ENCODE peak calls at places on chromosome 4, in six cellular contexts. J, F, R, I, D and P are unnamed samples.

GRCh38 chr4:112706840-112707207 is 69.9 kb downstream of the LARP7 start:
- DNase-seq in J (no peak), F (no peak), R (no peak), I (no peak), D (no peak), P (no peak)

GRCh38 chr4:173485164-173485563 is 44.9 kb downstream of the HAND2 start:
- DNase-seq in J (peak), F (no peak), R (no peak), I (no peak), D (no peak), P (no peak)

GRCh38 chr4:20194079-20195013 is 57.4 kb upstream of the SLIT2 start:
- DNase-seq in J (no peak), F (no peak), R (no peak), I (no peak), D (no peak), P (no peak)

GRCh38 chr4:128639586-128640270 is 169.8 kb upstream of the JADE1 start:
- DNase-seq in J (no peak), F (no peak), R (no peak), I (no peak), D (no peak), P (no peak)

GRCh38 chr4:136784326-136784725 is 748.0 kb downstream of the PCDH18 start:
- DNase-seq in J (no peak), F (no peak), R (no peak), I (no peak), D (no peak), P (no peak)

GRCh38 chr4:84901173-84901572 is 65.3 kb downstream of the WDFY3 start:
- DNase-seq in J (no peak), F (no peak), R (no peak), I (no peak), D (no peak), P (no peak)

GRCh38 chr4:171813195-171813955 is at the start of gene GALNTL6:
- DNase-seq in J (no peak), F (peak), R (no peak), I (peak), D (peak), P (peak)

GRCh38 chr4:123785515-123785914 is 388.9 kb downstream of the SPRY1 start:
- DNase-seq in J (no peak), F (no peak), R (no peak), I (no peak), D (no peak), P (no peak)

GRCh38 chr4:84379881-84380618 is 119.0 kb downstream of the NKX6-1 start:
- DNase-seq in J (no peak), F (no peak), R (no peak), I (no peak), D (no peak), P (peak)

GRCh38 chr4:2336659-2337058 is 74.8 kb upstream of the MXD4 start:
- DNase-seq in J (no peak), F (no peak), R (no peak), I (no peak), D (no peak), P (no peak)

GRCh38 chr4:119080721-119081541 is 54.7 kb upstream of the MYOZ2 start:
- DNase-seq in J (no peak), F (no peak), R (no peak), I (no peak), D (no peak), P (no peak)

GRCh38 chr4:89365375-89366170 is 58.0 kb upstream of the GPRIN3 start:
- DNase-seq in J (no peak), F (no peak), R (no peak), I (no peak), D (no peak), P (no peak)

GRCh38 chr4:48255130-48255958 is 14.3 kb downstream of the TEC start:
- DNase-seq in J (no peak), F (no peak), R (no peak), I (no peak), D (no peak), P (no peak)

GRCh38 chr4:39348371-39349265 is 17.5 kb downstream of the RFC1 start:
- DNase-seq in J (no peak), F (no peak), R (no peak), I (no peak), D (no peak), P (no peak)

GRCh38 chr4:43089730-43090129 is 197.2 kb downstream of the GRXCR1 start:
- DNase-seq in J (no peak), F (no peak), R (no peak), I (no peak), D (no peak), P (no peak)

GRCh38 chr4:47642985-47643745 is 158.1 kb downstream of the ATP10D start:
- DNase-seq in J (no peak), F (no peak), R (no peak), I (no peak), D (no peak), P (no peak)

GRCh38 chr4:76570141-76570989 is 135.3 kb downstream of the SHROOM3 start:
- DNase-seq in J (no peak), F (no peak), R (no peak), I (no peak), D (peak), P (no peak)

GRCh38 chr4:3196670-3197359 is 52.1 kb upstream of the MSANTD1 start:
- DNase-seq in J (peak), F (no peak), R (no peak), I (no peak), D (no peak), P (no peak)

GRCh38 chr4:16027626-16028025 is 56.2 kb downstream of the PROM1 start:
- DNase-seq in J (no peak), F (no peak), R (no peak), I (no peak), D (no peak), P (no peak)

GRCh38 chr4:82437285-82438005 is 7.1 kb downstream of the ENOPH1 start:
- DNase-seq in J (no peak), F (no peak), R (no peak), I (no peak), D (no peak), P (no peak)

GRCh38 chr4:59553063-59553738 is 1646.9 kb upstream of the ADGRL3 start:
- DNase-seq in J (no peak), F (no peak), R (peak), I (no peak), D (no peak), P (no peak)

GRCh38 chr4:26701786-26702227 is 117.9 kb downstream of the TBC1D19 start:
- DNase-seq in J (no peak), F (no peak), R (no peak), I (no peak), D (no peak), P (no peak)

GRCh38 chr4:125191252-125191651 is 123.5 kb upstream of the FAT4 start:
- DNase-seq in J (no peak), F (no peak), R (no peak), I (no peak), D (no peak), P (no peak)

GRCh38 chr4:160956875-160957274 is 1206.9 kb downstream of the FSTL5 start:
- DNase-seq in J (no peak), F (no peak), R (no peak), I (no peak), D (no peak), P (no peak)

GRCh38 chr4:91113130-91113706 is 986.0 kb downstream of the CCSER1 start:
- DNase-seq in J (no peak), F (no peak), R (no peak), I (no peak), D (no peak), P (no peak)

GRCh38 chr4:109985993-109986640 is 73.4 kb downstream of the EGF start:
- DNase-seq in J (no peak), F (no peak), R (no peak), I (no peak), D (no peak), P (no peak)

GRCh38 chr4:71094201-71094600 is 100.8 kb downstream of the DCK start:
- DNase-seq in J (no peak), F (no peak), R (no peak), I (no peak), D (no peak), P (no peak)

GRCh38 chr4:77187231-77187630 is 30.2 kb downstream of the CCNG2 start:
- DNase-seq in J (no peak), F (no peak), R (no peak), I (no peak), D (no peak), P (no peak)

GRCh38 chr4:39353478-39354177 is 12.5 kb downstream of the RFC1 start:
- DNase-seq in J (no peak), F (no peak), R (no peak), I (no peak), D (no peak), P (no peak)

GRCh38 chr4:89056953-89057398 is at the start of gene FAM13A:
- DNase-seq in J (peak), F (peak), R (peak), I (peak), D (peak), P (peak)

GRCh38 chr4:140242357-140243284 is 88.6 kb upstream of the MAML3 start:
- DNase-seq in J (no peak), F (no peak), R (no peak), I (peak), D (no peak), P (no peak)

GRCh38 chr4:3791910-3792542 is 25.8 kb downstream of the ADRA2C start:
- DNase-seq in J (peak), F (peak), R (peak), I (peak), D (peak), P (peak)

GRCh38 chr4:152539556-152540292 is 3.8 kb upstream of the FBXW7 start:
- DNase-seq in J (no peak), F (no peak), R (no peak), I (no peak), D (no peak), P (no peak)

GRCh38 chr4:174111350-174111888 is 172.0 kb downstream of the FBXO8 start:
- DNase-seq in J (no peak), F (no peak), R (no peak), I (no peak), D (no peak), P (no peak)

GRCh38 chr4:82491251-82491960 is 61.0 kb downstream of the ENOPH1 start:
- DNase-seq in J (no peak), F (no peak), R (no peak), I (no peak), D (no peak), P (no peak)

GRCh38 chr4:129218355-129218754 is 122.4 kb downstream of the C4orf33 start:
- DNase-seq in J (peak), F (no peak), R (peak), I (no peak), D (peak), P (no peak)

GRCh38 chr4:134216436-134216835 is 14.8 kb upstream of the PABPC4L start:
- DNase-seq in J (no peak), F (no peak), R (no peak), I (no peak), D (no peak), P (no peak)

GRCh38 chr4:175657571-175657970 is 154.5 kb downstream of the GPM6A start:
- DNase-seq in J (no peak), F (no peak), R (no peak), I (no peak), D (no peak), P (no peak)
- TF ChIP-seq CTCF in J (no peak), F (no peak), R (no peak), I (no peak), D (no peak), P (no peak)

GRCh38 chr4:183503497-183504063 is 1.3 kb upstream of the ING2 start:
- DNase-seq in J (no peak), F (no peak), R (no peak), I (no peak), D (no peak), P (no peak)
- TF ChIP-seq CTCF in J (no peak), F (no peak), R (no peak), I (no peak), D (no peak), P (no peak)

DNA sequence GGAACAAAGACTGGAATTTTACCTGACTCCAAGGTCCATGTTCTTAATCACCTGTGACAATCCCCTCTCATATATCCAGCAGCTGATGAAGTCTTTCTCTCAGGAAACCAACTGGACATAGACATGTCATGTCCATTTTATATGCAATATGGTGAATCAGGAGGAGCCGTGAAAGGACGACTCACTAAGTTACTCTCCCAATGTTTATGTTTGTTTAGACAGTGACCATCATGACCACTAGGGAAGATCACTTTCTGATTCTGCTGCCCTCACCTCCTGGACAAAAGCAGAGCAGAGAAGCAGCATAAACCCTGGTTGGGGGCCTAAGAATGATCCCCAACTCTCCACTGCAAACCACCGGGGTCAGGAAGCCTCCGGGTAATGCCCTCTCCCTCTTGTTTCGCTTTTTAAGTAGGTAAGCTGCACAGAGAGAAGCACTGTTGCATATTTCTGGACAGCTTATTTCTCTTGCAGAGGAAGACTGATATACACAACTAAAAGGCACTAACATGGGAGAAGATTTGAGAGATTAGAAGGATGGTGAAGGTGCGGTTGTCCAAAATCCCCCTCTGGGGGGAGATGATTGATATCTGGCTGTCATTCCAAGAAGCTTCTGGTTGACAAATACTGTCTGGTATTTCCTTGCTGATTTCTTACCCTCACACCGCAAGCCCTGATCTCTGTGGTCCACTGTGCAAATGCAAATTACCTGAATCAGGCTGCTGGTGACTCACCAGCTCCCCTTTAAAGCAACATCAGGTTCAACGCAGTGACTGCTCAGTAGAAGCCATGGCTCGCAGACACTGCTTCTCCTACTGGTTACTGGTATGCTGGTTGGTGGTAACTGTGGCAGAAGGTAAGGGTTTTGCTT is at the start of gene ODAPH:
- DNase-seq in J (no peak), F (no peak), R (peak), I (no peak), D (no peak), P (no peak)
- TF ChIP-seq CTCF in J (no peak), F (no peak), R (no peak), I (no peak), D (no peak), P (no peak)

GRCh38 chr4:99947190-99947578 is 766 bp upstream of the DNAJB14 start:
- DNase-seq in J (no peak), F (no peak), R (no peak), I (no peak), D (no peak), P (no peak)

GRCh38 chr4:99943904-99944437 is 2.4 kb downstream of the DNAJB14 start:
- DNase-seq in J (no peak), F (no peak), R (no peak), I (no peak), D (no peak), P (no peak)

GRCh38 chr4:99947608-99948007 is 1.2 kb upstream of the DNAJB14 start:
- DNase-seq in J (no peak), F (no peak), R (no peak), I (no peak), D (no peak), P (no peak)

GRCh38 chr4:99946346-99947189 is at the start of gene DNAJB14:
- DNase-seq in J (peak), F (peak), R (peak), I (peak), D (peak), P (peak)

GRCh38 chr4:99945718-99946345 is 586 bp downstream of the DNAJB14 start:
- DNase-seq in J (no peak), F (no peak), R (no peak), I (no peak), D (no peak), P (no peak)
- TF ChIP-seq CTCF in J (no peak), F (no peak), R (no peak), I (no peak), D (no peak), P (no peak)

DNA sequence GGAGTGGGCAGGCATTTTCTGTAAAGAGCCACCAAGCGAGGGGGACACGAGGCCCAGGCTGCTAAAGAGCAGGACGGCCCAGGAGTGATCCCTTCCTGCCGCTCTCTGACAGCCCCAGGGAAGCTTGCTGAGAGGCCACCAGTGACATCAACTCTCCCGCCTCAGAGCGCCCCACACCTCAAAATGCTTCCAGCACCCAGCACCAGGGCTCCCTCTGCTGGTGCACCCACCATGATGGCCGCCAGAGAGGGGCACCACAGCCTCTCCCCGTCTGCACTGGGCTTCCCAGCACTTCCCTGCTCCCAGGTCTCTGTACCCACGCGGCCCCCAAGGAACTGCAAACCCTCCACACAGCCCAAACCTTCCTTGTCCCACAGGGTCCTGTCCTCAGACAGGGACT is 40.4 kb downstream of the GAK start:
- DNase-seq in J (no peak), F (peak), R (no peak), I (no peak), D (peak), P (peak)
- TF ChIP-seq CTCF in J (peak), F (no peak), R (no peak), I (no peak), D (peak), P (peak)

GRCh38 chr4:24984602-24985532 is 45.9 kb downstream of the LGI2 start:
- DNase-seq in J (no peak), F (no peak), R (no peak), I (no peak), D (no peak), P (peak)
- TF ChIP-seq CTCF in J (no peak), F (peak), R (no peak), I (no peak), D (no peak), P (peak)

GRCh38 chr4:132564920-132565319 is 584.2 kb upstream of the PCDH10 start:
- DNase-seq in J (no peak), F (no peak), R (peak), I (no peak), D (no peak), P (no peak)
- TF ChIP-seq CTCF in J (no peak), F (no peak), R (no peak), I (no peak), D (no peak), P (no peak)